ENCODE peak calls at places on chromosomes 5 and 9, in five cellular contexts. Z is stimulated activated naive B cell treated with anti-CD40 and anti-IgM and Interleukin-4, amounts not matched to agents 10 μg/mL and 1 μg/mL and 100 μg/mL, for 72 hours; A is right lobe of liver; P is CD4-positive, CD25-positive, alpha-beta regulatory T cell; F is activated CD8-positive, alpha-beta memory T cell treated with anti-CD3 and anti-CD28 coated beads, Interleukin-2, amount 50 U/mL, for 4 hours. M is an unnamed sample.

GRCh38 chr9:12604154-12604825 is 88.9 kb upstream of the TYRP1 start:
- DNase-seq in P (no peak), F (no peak), Z (no peak), A (no peak), M (peak)

GRCh38 chr9:125100822-125101221 is 42.5 kb downstream of the SCAI start:
- DNase-seq in Z (no peak), P (no peak), F (no peak), A (no peak), M (no peak)

GRCh38 chr5:153463806-153464205 is 26.7 kb upstream of the GRIA1 start:
- DNase-seq in A (no peak), P (no peak), Z (no peak), F (no peak), M (peak)

GRCh38 chr5:116154252-116154651 is 69.4 kb downstream of the COMMD10 start:
- DNase-seq in Z (no peak), P (no peak), A (no peak), F (no peak), M (no peak)

GRCh38 chr9:136589766-136590740 is 44.2 kb upstream of the NOTCH1 start:
- DNase-seq in P (no peak), Z (no peak), A (no peak), F (no peak), M (no peak)

GRCh38 chr5:125140855-125141254 is 394.4 kb upstream of the ZNF608 start:
- DNase-seq in F (no peak), Z (no peak), A (no peak), P (no peak), M (peak)

GRCh38 chr9:37035472-37036236 is 1.6 kb upstream of the PAX5 start:
- DNase-seq in A (no peak), F (no peak), P (no peak), Z (peak), M (peak)

GRCh38 chr5:96209829-96210228 is 223.2 kb downstream of the PCSK1 start:
- DNase-seq in A (no peak), Z (no peak), F (no peak), P (no peak), M (peak)

GRCh38 chr5:90932052-90932699 is 373.6 kb downstream of the ADGRV1 start:
- DNase-seq in F (peak), A (peak), P (peak), Z (no peak), M (peak)

GRCh38 chr9:135761150-135761844 is 59.3 kb downstream of the KCNT1 start:
- DNase-seq in P (no peak), Z (no peak), F (no peak), A (no peak), M (no peak)

GRCh38 chr5:119275146-119275872 is 80.5 kb upstream of the TNFAIP8 start:
- DNase-seq in Z (no peak), F (no peak), A (no peak), P (no peak), M (peak)

GRCh38 chr5:106522296-106522695 is 1148.4 kb downstream of the EFNA5 start:
- DNase-seq in Z (no peak), F (no peak), A (no peak), P (no peak), M (no peak)

GRCh38 chr9:114396558-114397218 is 8.9 kb upstream of the AKNA start:
- DNase-seq in Z (no peak), P (no peak), A (no peak), F (no peak), M (peak)

GRCh38 chr9:36995927-36996471 is 38.1 kb downstream of the PAX5 start:
- DNase-seq in P (peak), Z (no peak), A (peak), F (peak), M (peak)

GRCh38 chr9:91421987-91422765 is 1.5 kb downstream of the NFIL3 start:
- DNase-seq in A (peak), F (no peak), P (peak), Z (no peak), M (peak)

GRCh38 chr9:70410368-70410767 is 4.1 kb downstream of the KLF9 start:
- DNase-seq in Z (no peak), P (peak), A (no peak), F (no peak), M (peak)

GRCh38 chr9:91421022-91421765 is 2.4 kb downstream of the NFIL3 start:
- DNase-seq in Z (no peak), A (peak), F (no peak), P (no peak), M (peak)

GRCh38 chr9:95098391-95098921 is 219.1 kb downstream of the FANCC start:
- DNase-seq in P (no peak), A (no peak), F (no peak), Z (no peak), M (no peak)

GRCh38 chr5:140875085-140876065 is at the start of gene PCDHA12:
- DNase-seq in P (no peak), Z (no peak), A (no peak), F (no peak), M (no peak)

GRCh38 chr5:146467729-146468128 is 20.6 kb downstream of the TCERG1 start:
- DNase-seq in F (no peak), Z (no peak), P (no peak), A (no peak), M (no peak)

GRCh38 chr9:117678882-117679281 is 25.3 kb upstream of the TLR4 start:
- DNase-seq in A (no peak), Z (no peak), F (no peak), P (no peak), M (peak)

GRCh38 chr9:91697201-91697600 is 252.8 kb downstream of the ROR2 start:
- DNase-seq in A (no peak), F (no peak), Z (no peak), P (no peak), M (no peak)

GRCh38 chr9:31908158-31908890 is 476.1 kb upstream of the ACO1 start:
- DNase-seq in F (no peak), P (no peak), A (no peak), Z (no peak), M (no peak)

GRCh38 chr9:92538541-92538940 is 2.8 kb upstream of the ECM2 start:
- DNase-seq in A (no peak), F (no peak), P (no peak), Z (no peak), M (peak)

GRCh38 chr5:139393497-139394122 is 1.3 kb downstream of the PROB1 start:
- DNase-seq in Z (no peak), A (no peak), P (no peak), F (no peak), M (no peak)

GRCh38 chr9:16290169-16290568 is 580.3 kb downstream of the BNC2 start:
- DNase-seq in A (no peak), Z (no peak), P (no peak), F (no peak), M (no peak)

GRCh38 chr5:116732591-116732990 is 158.0 kb upstream of the SEMA6A start:
- DNase-seq in F (no peak), P (no peak), Z (no peak), A (no peak), M (no peak)

GRCh38 chr5:73126957-73127356 is 6.6 kb downstream of the TMEM171 start:
- DNase-seq in P (no peak), F (no peak), Z (no peak), A (no peak), M (no peak)

GRCh38 chr5:152332696-152333095 is 72.4 kb downstream of the NMUR2 start:
- DNase-seq in A (no peak), Z (no peak), P (no peak), F (no peak), M (no peak)

GRCh38 chr5:15577132-15577531 is 77.2 kb downstream of the FBXL7 start:
- DNase-seq in Z (no peak), F (no peak), P (no peak), A (no peak), M (no peak)

GRCh38 chr9:133862585-133863041 is 124.5 kb upstream of the SARDH start:
- DNase-seq in F (no peak), P (no peak), Z (no peak), A (peak), M (no peak)

GRCh38 chr5:55582256-55582655 is 47.5 kb upstream of the PLPP1 start:
- DNase-seq in P (peak), Z (peak), A (no peak), F (no peak), M (no peak)

GRCh38 chr5:119943148-119943547 is 313.8 kb downstream of the FAM170A start:
- DNase-seq in P (no peak), A (no peak), F (no peak), Z (no peak), M (peak)

GRCh38 chr5:109102291-109102690 is 307.5 kb downstream of the PJA2 start:
- DNase-seq in A (no peak), F (no peak), Z (no peak), P (no peak), M (peak)

GRCh38 chr5:124650960-124651662 is 95.3 kb downstream of the ZNF608 start:
- DNase-seq in A (no peak), P (no peak), Z (no peak), F (no peak), M (peak)

GRCh38 chr5:68187268-68188055 is 28.1 kb upstream of the PIK3R1 start:
- DNase-seq in A (no peak), P (no peak), F (no peak), Z (no peak), M (no peak)

GRCh38 chr9:4160284-4160683 is 139.6 kb downstream of the GLIS3 start:
- DNase-seq in F (no peak), Z (no peak), A (no peak), P (no peak), M (no peak)

GRCh38 chr9:135255843-135256567 is 168.5 kb downstream of the OLFM1 start:
- DNase-seq in A (no peak), P (no peak), F (no peak), Z (no peak), M (no peak)

M was measured in fibroblast of the aortic adventitia.